ENCODE peak calls at places on chromosomes 1 and 21, in five cellular contexts. O, I, R, G and C are unnamed samples.

GRCh38 chr21:33761104-33762036 is 119.1 kb downstream of the ITSN1 start:
- DNase-seq in O (no peak), I (peak), R (no peak), G (peak), C (peak)

GRCh38 chr1:206464456-206464964 is 5.8 kb upstream of the IKBKE start:
- DNase-seq in O (no peak), I (peak), R (no peak), G (no peak), C (peak)

GRCh38 chr1:23763040-23763577 is 15.1 kb upstream of the PITHD1 start:
- DNase-seq in O (no peak), I (peak), R (no peak), G (no peak), C (no peak)

GRCh38 chr1:39925727-39926342 is 24.1 kb upstream of the MYCL start:
- DNase-seq in O (no peak), I (peak), R (no peak), G (no peak), C (peak)

GRCh38 chr1:11913291-11913690 is 12.9 kb downstream of the KIAA2013 start:
- DNase-seq in O (no peak), I (no peak), R (no peak), G (no peak), C (peak)

GRCh38 chr21:42232176-42232825 is 13.4 kb downstream of the ABCG1 start:
- DNase-seq in O (no peak), I (no peak), R (no peak), G (no peak), C (no peak)

GRCh38 chr1:34330061-34330460 is 153.4 kb downstream of the C1orf94 start:
- DNase-seq in O (no peak), I (no peak), R (no peak), G (no peak), C (no peak)

GRCh38 chr1:163090321-163090945 is 21.3 kb downstream of the RGS4 start:
- DNase-seq in O (no peak), I (peak), R (no peak), G (no peak), C (peak)

GRCh38 chr1:162397039-162397448 is 14.9 kb downstream of the SH2D1B start:
- DNase-seq in O (no peak), I (peak), R (no peak), G (no peak), C (peak)

GRCh38 chr1:26468911-26469310 is 3.3 kb upstream of the HMGN2 start:
- DNase-seq in O (peak), I (no peak), R (peak), G (no peak), C (no peak)

GRCh38 chr21:26982767-26983166 is 15.9 kb upstream of the ADAMTS5 start:
- DNase-seq in O (no peak), I (peak), R (no peak), G (no peak), C (peak)

GRCh38 chr1:91958926-91959325 is 9.7 kb downstream of the BRDT start:
- DNase-seq in O (no peak), I (no peak), R (no peak), G (no peak), C (no peak)